ENCODE peak calls at places on chromosome 10, in ten cellular contexts. G is astrocyte; P is stimulated activated CD8-positive, alpha-beta memory T cell treated with anti-CD3 and anti-CD28 coated beads, Interleukin-4, amount 100 ng/mL, for 4 hours; Z is memory B cell; L is non-pigmented ciliary epithelial cell; W is RKO; I is GM04503; A is GM20000; Q is progenitor cell of endocrine pancreas; C is stimulated activated CD4-positive, alpha-beta T cell treated with anti-CD3 and anti-CD28 coated beads, TNF-alpha, amount 100 ng/mL, for 4 hours. U is an unnamed sample.

GRCh38 chr10:64316416-64316815 is 795.2 kb downstream of the REEP3 start:
- DNase-seq in G (no peak), P (no peak), Z (no peak), L (no peak), W (no peak), I (no peak), A (no peak), Q (no peak), C (no peak), U (no peak)

GRCh38 chr10:103770139-103770538 is 85.2 kb downstream of the SH3PXD2A start:
- DNase-seq in G (no peak), P (no peak), Z (no peak), L (no peak), W (no peak), I (no peak), A (no peak), Q (no peak), C (no peak), U (no peak)

GRCh38 chr10:87519582-87519981 is 14.9 kb downstream of the MINPP1 start:
- DNase-seq in G (no peak), P (no peak), Z (no peak), L (no peak), W (no peak), I (no peak), A (peak), Q (no peak), C (no peak), U (no peak)

GRCh38 chr10:68275600-68276126 is 43.8 kb upstream of the ATOH7 start:
- DNase-seq in G (no peak), P (no peak), Z (no peak), L (no peak), W (no peak), I (no peak), A (no peak), Q (no peak), C (no peak), U (no peak)

GRCh38 chr10:129949411-129950335 is 14.4 kb downstream of the EBF3 start:
- DNase-seq in G (no peak), P (no peak), Z (no peak), L (no peak), W (no peak), I (no peak), A (no peak), Q (no peak), C (no peak), U (peak)

GRCh38 chr10:68594405-68594804 is 34.3 kb downstream of the TET1 start:
- DNase-seq in G (peak), P (no peak), Z (no peak), L (peak), W (peak), I (no peak), A (no peak), Q (no peak), C (no peak), U (no peak)

GRCh38 chr10:84407390-84408049 is 79.1 kb downstream of the CCSER2 start:
- DNase-seq in G (no peak), P (no peak), Z (no peak), L (no peak), W (no peak), I (no peak), A (no peak), Q (no peak), C (no peak), U (no peak)

GRCh38 chr10:111598433-111599059 is 521.7 kb downstream of the ADRA2A start:
- DNase-seq in G (peak), P (peak), Z (peak), L (peak), W (peak), I (peak), A (peak), Q (peak), C (no peak), U (no peak)

GRCh38 chr10:14003517-14003916 is 327.2 kb downstream of the FRMD4A start:
- DNase-seq in G (no peak), P (no peak), Z (no peak), L (no peak), W (no peak), I (no peak), A (no peak), Q (no peak), C (no peak), U (no peak)

GRCh38 chr10:32167450-32167849 is 111.2 kb upstream of the KIF5B start:
- DNase-seq in G (no peak), P (no peak), Z (no peak), L (no peak), W (no peak), I (no peak), A (no peak), Q (no peak), C (no peak), U (no peak)

GRCh38 chr10:13658256-13658655 is 71.5 kb downstream of the PRPF18 start:
- DNase-seq in G (no peak), P (no peak), Z (no peak), L (no peak), W (no peak), I (no peak), A (peak), Q (no peak), C (no peak), U (no peak)

GRCh38 chr10:62384057-62384446 is 9.9 kb downstream of the ZNF365 start:
- DNase-seq in G (peak), P (peak), Z (no peak), L (peak), W (peak), I (peak), A (no peak), Q (no peak), C (no peak), U (no peak)

GRCh38 chr10:21364196-21365114 is 161.0 kb downstream of the SKIDA1 start:
- DNase-seq in G (peak), P (no peak), Z (no peak), L (no peak), W (no peak), I (peak), A (no peak), Q (no peak), C (no peak), U (no peak)